ENCODE peak calls at places on chromosomes 12 and 14, in four cellular contexts. U, G, M and Q are unnamed samples.

GRCh38 chr14:76997257-76997970 is 31.1 kb downstream of the IRF2BPL start:
- DNase-seq in U (no peak), G (no peak), M (no peak), Q (no peak)

GRCh38 chr12:47071241-47071852 is 8.1 kb upstream of the PCED1B start:
- DNase-seq in M (no peak), U (no peak), G (no peak), Q (no peak)

GRCh38 chr12:92002673-92003382 is 142.8 kb downstream of the BTG1 start:
- DNase-seq in G (no peak), M (no peak), U (no peak), Q (no peak)

GRCh38 chr14:25836647-25837046 is 761.2 kb downstream of the NOVA1 start:
- DNase-seq in U (no peak), G (no peak), M (no peak), Q (peak; percentile 41)

GRCh38 chr14:51453869-51454268 is 197.8 kb upstream of the FRMD6 start:
- DNase-seq in U (no peak), G (no peak), M (peak; percentile 17), Q (no peak)

GRCh38 chr12:126157575-126157966 is 1092.3 kb downstream of the AACS start:
- DNase-seq in M (no peak), G (no peak), U (no peak), Q (no peak)

GRCh38 chr14:65850429-65851145 is 438.1 kb downstream of the FUT8 start:
- DNase-seq in U (peak; percentile 75), G (peak; percentile 70), M (no peak), Q (no peak)

GRCh38 chr12:55743131-55743921 is 404 bp downstream of the GDF11 start:
- DNase-seq in U (no peak), M (no peak), G (peak; percentile 63), Q (no peak)

GRCh38 chr14:75886661-75887348 is 95.0 kb downstream of the TGFB3 start:
- DNase-seq in M (no peak), U (no peak), G (no peak), Q (no peak)

GRCh38 chr12:29769162-29769820 is 14.5 kb downstream of the TMTC1 start:
- DNase-seq in M (no peak), U (no peak), G (no peak), Q (no peak)